ENCODE peak calls at places on chromosomes 5 and 9, in ten cellular contexts. One of them, this sample, is unnamed.

GRCh38 chr9:128626181-128626580 is 30.5 kb downstream of the DYNC2I2 start:
- DNase-seq in spleen: peak; percentile 47
- DNase-seq in adrenal gland: no peak
- DNase-seq in thyroid gland: no peak
- DNase-seq in HCT116: no peak
- DNase-seq in transverse colon: no peak
- DNase-seq in body of pancreas: no peak
- DNase-seq in A549: no peak
- DNase-seq in H1: no peak
- DNase-seq in IMR-90: no peak
- DNase-seq in this sample: no peak

GRCh38 chr5:124231240-124231639 is 515.2 kb downstream of the ZNF608 start:
- DNase-seq in thyroid gland: peak; percentile 7
- DNase-seq in A549: no peak
- DNase-seq in adrenal gland: no peak
- DNase-seq in IMR-90: no peak
- DNase-seq in body of pancreas: no peak
- DNase-seq in spleen: no peak
- DNase-seq in HCT116: no peak
- DNase-seq in transverse colon: no peak
- DNase-seq in H1: no peak
- DNase-seq in this sample: no peak

GRCh38 chr5:92580814-92581213 is 1000.2 kb downstream of the NR2F1-AS1 start:
- DNase-seq in transverse colon: no peak
- DNase-seq in IMR-90: peak; percentile 3
- DNase-seq in A549: no peak
- DNase-seq in H1: no peak
- DNase-seq in spleen: no peak
- DNase-seq in thyroid gland: no peak
- DNase-seq in adrenal gland: no peak
- DNase-seq in body of pancreas: no peak
- DNase-seq in HCT116: no peak
- DNase-seq in this sample: no peak

GRCh38 chr5:67014191-67014590 is 182.4 kb downstream of the CD180 start:
- DNase-seq in body of pancreas: no peak
- DNase-seq in transverse colon: no peak
- DNase-seq in H1: no peak
- DNase-seq in thyroid gland: no peak
- DNase-seq in spleen: no peak
- DNase-seq in adrenal gland: no peak
- DNase-seq in A549: no peak
- DNase-seq in HCT116: no peak
- DNase-seq in IMR-90: no peak
- DNase-seq in this sample: no peak

GRCh38 chr5:57174128-57174849 is 430 bp downstream of the GPBP1 start:
- DNase-seq in HCT116: no peak
- DNase-seq in thyroid gland: peak; percentile 48
- DNase-seq in spleen: no peak
- DNase-seq in H1: no peak
- DNase-seq in body of pancreas: peak; percentile 47
- DNase-seq in A549: peak; percentile 36
- DNase-seq in IMR-90: no peak
- DNase-seq in adrenal gland: no peak
- DNase-seq in transverse colon: peak; percentile 50
- DNase-seq in this sample: no peak

GRCh38 chr9:136024696-136025316 is 63.6 kb upstream of the UBAC1 start:
- DNase-seq in adrenal gland: no peak
- DNase-seq in HCT116: no peak
- DNase-seq in transverse colon: no peak
- DNase-seq in A549: no peak
- DNase-seq in IMR-90: no peak
- DNase-seq in body of pancreas: peak; percentile 7
- DNase-seq in spleen: no peak
- DNase-seq in H1: no peak
- DNase-seq in thyroid gland: no peak
- DNase-seq in this sample: no peak

GRCh38 chr9:108535526-108535925 is 320.3 kb downstream of the ACTL7B start:
- DNase-seq in body of pancreas: no peak
- DNase-seq in IMR-90: no peak
- DNase-seq in adrenal gland: no peak
- DNase-seq in H1: no peak
- DNase-seq in spleen: no peak
- DNase-seq in transverse colon: peak; percentile 24
- DNase-seq in HCT116: no peak
- DNase-seq in thyroid gland: no peak
- DNase-seq in A549: peak; percentile 48
- DNase-seq in this sample: peak; percentile 11

GRCh38 chr5:55841976-55842375 is 9.2 kb upstream of the IL31RA start:
- DNase-seq in IMR-90: no peak
- DNase-seq in transverse colon: no peak
- DNase-seq in HCT116: no peak
- DNase-seq in adrenal gland: no peak
- DNase-seq in body of pancreas: no peak
- DNase-seq in thyroid gland: no peak
- DNase-seq in H1: no peak
- DNase-seq in spleen: no peak
- DNase-seq in A549: no peak
- DNase-seq in this sample: no peak

GRCh38 chr5:160467555-160468418 is 46.1 kb downstream of the PTTG1 start:
- DNase-seq in spleen: peak; percentile 93
- DNase-seq in HCT116: no peak
- DNase-seq in A549: peak; percentile 18
- DNase-seq in thyroid gland: peak; percentile 61
- DNase-seq in transverse colon: peak; percentile 88
- DNase-seq in IMR-90: peak; percentile 87
- DNase-seq in H1: peak; percentile 63
- DNase-seq in adrenal gland: peak; percentile 36
- DNase-seq in body of pancreas: peak; percentile 69
- DNase-seq in this sample: peak; percentile 37

GRCh38 chr5:395156-395920 is 47.6 kb upstream of the EXOC3 start:
- DNase-seq in IMR-90: peak; percentile 94
- DNase-seq in H1: peak; percentile 44
- DNase-seq in transverse colon: no peak
- DNase-seq in adrenal gland: no peak
- DNase-seq in A549: no peak
- DNase-seq in spleen: peak; percentile 72
- DNase-seq in thyroid gland: no peak
- DNase-seq in body of pancreas: no peak
- DNase-seq in HCT116: no peak
- DNase-seq in this sample: no peak

GRCh38 chr9:20312732-20313131 is 309.6 kb downstream of the MLLT3 start:
- DNase-seq in transverse colon: no peak
- DNase-seq in H1: no peak
- DNase-seq in IMR-90: peak; percentile 67
- DNase-seq in body of pancreas: no peak
- DNase-seq in HCT116: no peak
- DNase-seq in spleen: no peak
- DNase-seq in thyroid gland: no peak
- DNase-seq in adrenal gland: no peak
- DNase-seq in A549: peak; percentile 23
- DNase-seq in this sample: no peak

GRCh38 chr9:95060916-95061315 is 256.6 kb downstream of the FANCC start:
- DNase-seq in H1: no peak
- DNase-seq in A549: no peak
- DNase-seq in spleen: no peak
- DNase-seq in body of pancreas: no peak
- DNase-seq in HCT116: no peak
- DNase-seq in adrenal gland: no peak
- DNase-seq in IMR-90: no peak
- DNase-seq in transverse colon: no peak
- DNase-seq in thyroid gland: no peak
- DNase-seq in this sample: no peak
- TF ChIP-seq POLR2A in H1: no peak
- TF ChIP-seq POLR2A in A549: no peak
- TF ChIP-seq POLR2A in spleen: no peak
- TF ChIP-seq POLR2A in body of pancreas: no peak
- TF ChIP-seq POLR2A in HCT116: no peak
- TF ChIP-seq POLR2A in adrenal gland: no peak
- TF ChIP-seq POLR2A in IMR-90: no peak
- TF ChIP-seq POLR2A in transverse colon: no peak
- TF ChIP-seq POLR2A in thyroid gland: no peak
- TF ChIP-seq POLR2A in this sample: no peak

DNA sequence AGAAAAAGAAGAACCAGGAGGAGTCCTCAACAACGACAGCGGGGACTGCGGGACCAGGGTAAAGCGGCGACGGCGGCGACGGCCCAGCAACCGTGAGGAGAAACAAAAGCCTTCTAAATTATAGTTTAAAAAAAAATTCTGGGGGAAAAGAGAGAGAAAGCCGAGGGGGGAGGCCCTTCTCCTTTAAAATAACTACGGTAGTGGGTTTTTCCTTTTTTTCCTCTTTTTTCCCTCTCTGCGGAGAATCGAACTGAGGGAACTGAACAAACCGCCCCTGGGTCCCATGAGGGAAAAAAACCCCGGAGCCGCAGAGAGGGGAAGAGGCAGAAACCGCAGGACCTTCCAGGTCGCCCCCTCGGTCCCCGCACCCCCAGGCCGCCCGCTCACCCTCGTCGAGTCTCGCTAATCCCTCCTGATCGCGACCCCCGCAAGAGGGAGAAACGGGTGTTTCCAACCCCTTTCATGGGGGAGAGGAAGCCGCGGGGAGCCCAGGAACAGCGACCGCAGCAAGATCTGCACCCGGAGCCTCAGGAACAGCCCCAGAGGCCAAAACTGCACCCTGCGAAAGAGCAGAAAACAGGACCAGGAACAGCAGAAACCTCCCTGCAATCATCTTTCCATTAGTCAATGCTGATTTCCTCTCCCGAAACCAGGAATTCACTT is 455 bp downstream of the CPEB4 start:
- DNase-seq in IMR-90: peak; percentile 24
- DNase-seq in body of pancreas: peak; percentile 44
- DNase-seq in spleen: peak; percentile 91
- DNase-seq in thyroid gland: no peak
- DNase-seq in transverse colon: peak; percentile 35
- DNase-seq in adrenal gland: no peak
- DNase-seq in H1: no peak
- DNase-seq in A549: no peak
- DNase-seq in HCT116: no peak
- DNase-seq in this sample: no peak
- TF ChIP-seq POLR2A in IMR-90: no peak
- TF ChIP-seq POLR2A in body of pancreas: no peak
- TF ChIP-seq POLR2A in spleen: no peak
- TF ChIP-seq POLR2A in thyroid gland: no peak
- TF ChIP-seq POLR2A in transverse colon: no peak
- TF ChIP-seq POLR2A in adrenal gland: no peak
- TF ChIP-seq POLR2A in H1: no peak
- TF ChIP-seq POLR2A in A549: no peak
- TF ChIP-seq POLR2A in HCT116: no peak
- TF ChIP-seq POLR2A in this sample: no peak

GRCh38 chr5:37804401-37804800 is 35.4 kb downstream of the GDNF start:
- DNase-seq in HCT116: no peak
- DNase-seq in A549: no peak
- DNase-seq in thyroid gland: no peak
- DNase-seq in spleen: no peak
- DNase-seq in transverse colon: no peak
- DNase-seq in adrenal gland: no peak
- DNase-seq in body of pancreas: no peak
- DNase-seq in IMR-90: no peak
- DNase-seq in H1: no peak
- DNase-seq in this sample: no peak

GRCh38 chr5:37803487-37803886 is 36.4 kb downstream of the GDNF start:
- DNase-seq in transverse colon: no peak
- DNase-seq in H1: no peak
- DNase-seq in A549: no peak
- DNase-seq in thyroid gland: no peak
- DNase-seq in HCT116: no peak
- DNase-seq in body of pancreas: no peak
- DNase-seq in IMR-90: no peak
- DNase-seq in adrenal gland: no peak
- DNase-seq in spleen: no peak
- DNase-seq in this sample: no peak

GRCh38 chr5:37806016-37806415 is 33.8 kb downstream of the GDNF start:
- DNase-seq in adrenal gland: no peak
- DNase-seq in thyroid gland: no peak
- DNase-seq in spleen: no peak
- DNase-seq in H1: no peak
- DNase-seq in A549: no peak
- DNase-seq in HCT116: no peak
- DNase-seq in IMR-90: no peak
- DNase-seq in transverse colon: no peak
- DNase-seq in body of pancreas: no peak
- DNase-seq in this sample: no peak

GRCh38 chr5:37799865-37800421 is 39.9 kb downstream of the GDNF start:
- DNase-seq in thyroid gland: no peak
- DNase-seq in A549: no peak
- DNase-seq in IMR-90: no peak
- DNase-seq in body of pancreas: no peak
- DNase-seq in H1: no peak
- DNase-seq in HCT116: no peak
- DNase-seq in transverse colon: no peak
- DNase-seq in adrenal gland: no peak
- DNase-seq in spleen: no peak
- DNase-seq in this sample: no peak

DNA sequence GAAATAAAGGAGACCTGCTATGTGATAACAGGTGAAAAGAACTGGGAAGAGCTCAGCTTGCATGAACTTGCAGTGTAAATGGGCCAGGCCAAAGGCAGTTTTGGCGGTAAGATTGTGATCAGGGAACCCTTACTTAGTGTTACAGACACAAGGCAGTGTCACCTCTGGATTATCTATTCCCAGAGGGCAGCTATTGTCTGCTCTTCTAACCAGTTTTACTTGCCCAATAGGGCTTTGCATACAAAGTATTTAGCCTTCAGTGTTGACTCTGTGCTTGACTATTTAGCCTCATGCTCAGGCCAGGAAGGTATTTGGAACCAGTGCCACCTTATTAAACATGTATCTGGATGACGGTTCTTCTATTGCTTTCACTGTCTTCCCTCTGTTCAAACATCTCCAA is 38.3 kb downstream of the GDNF start:
- DNase-seq in thyroid gland: no peak
- DNase-seq in spleen: no peak
- DNase-seq in H1: no peak
- DNase-seq in transverse colon: no peak
- DNase-seq in body of pancreas: no peak
- DNase-seq in HCT116: no peak
- DNase-seq in IMR-90: no peak
- DNase-seq in adrenal gland: no peak
- DNase-seq in A549: no peak
- DNase-seq in this sample: no peak
- TF ChIP-seq POLR2A in thyroid gland: no peak
- TF ChIP-seq POLR2A in spleen: no peak
- TF ChIP-seq POLR2A in H1: no peak
- TF ChIP-seq POLR2A in transverse colon: no peak
- TF ChIP-seq POLR2A in body of pancreas: no peak
- TF ChIP-seq POLR2A in HCT116: no peak
- TF ChIP-seq POLR2A in IMR-90: no peak
- TF ChIP-seq POLR2A in adrenal gland: no peak
- TF ChIP-seq POLR2A in A549: no peak
- TF ChIP-seq POLR2A in this sample: no peak

GRCh38 chr9:132384376-132384775 is 22.3 kb downstream of the TTF1 start:
- DNase-seq in thyroid gland: no peak
- DNase-seq in adrenal gland: no peak
- DNase-seq in HCT116: no peak
- DNase-seq in IMR-90: no peak
- DNase-seq in H1: no peak
- DNase-seq in A549: no peak
- DNase-seq in body of pancreas: no peak
- DNase-seq in transverse colon: no peak
- DNase-seq in spleen: no peak
- DNase-seq in this sample: peak; percentile 34

GRCh38 chr9:132383462-132383883 is 23.2 kb downstream of the TTF1 start:
- DNase-seq in IMR-90: no peak
- DNase-seq in A549: no peak
- DNase-seq in transverse colon: peak; percentile 24
- DNase-seq in spleen: peak; percentile 84
- DNase-seq in thyroid gland: no peak
- DNase-seq in H1: no peak
- DNase-seq in body of pancreas: no peak
- DNase-seq in adrenal gland: no peak
- DNase-seq in HCT116: no peak
- DNase-seq in this sample: no peak

GRCh38 chr9:132381966-132382541 is 24.6 kb downstream of the TTF1 start:
- DNase-seq in transverse colon: no peak
- DNase-seq in IMR-90: no peak
- DNase-seq in adrenal gland: no peak
- DNase-seq in body of pancreas: peak; percentile 25
- DNase-seq in thyroid gland: no peak
- DNase-seq in A549: no peak
- DNase-seq in spleen: peak; percentile 77
- DNase-seq in HCT116: no peak
- DNase-seq in H1: no peak
- DNase-seq in this sample: no peak
- TF ChIP-seq POLR2A in transverse colon: no peak
- TF ChIP-seq POLR2A in IMR-90: no peak
- TF ChIP-seq POLR2A in adrenal gland: no peak
- TF ChIP-seq POLR2A in body of pancreas: no peak
- TF ChIP-seq POLR2A in thyroid gland: no peak
- TF ChIP-seq POLR2A in A549: no peak
- TF ChIP-seq POLR2A in spleen: no peak
- TF ChIP-seq POLR2A in HCT116: no peak
- TF ChIP-seq POLR2A in H1: no peak
- TF ChIP-seq POLR2A in this sample: peak; percentile 31